ENCODE peak calls at places on chromosomes 4 and X, in ten cellular contexts. E, O, G, V, W, B, H, M, D and F are unnamed samples.

GRCh38 chrX:111181883-111182400 is 86.0 kb downstream of the PAK3 start:
- DNase-seq in E (no peak), O (peak), G (no peak), V (no peak), W (no peak), B (no peak), H (no peak), M (no peak), D (no peak), F (no peak)

GRCh38 chrX:131067846-131068745 is 9.9 kb downstream of the ARHGAP36 start:
- DNase-seq in E (no peak), O (no peak), G (no peak), V (no peak), W (no peak), B (peak), H (no peak), M (no peak), D (no peak), F (no peak)

GRCh38 chr4:154421618-154422017 is 70.0 kb downstream of the DCHS2 start:
- DNase-seq in E (no peak), O (no peak), G (no peak), V (no peak), W (no peak), B (no peak), H (no peak), M (no peak), D (no peak), F (no peak)

GRCh38 chr4:98527528-98527927 is 130.9 kb downstream of the TSPAN5 start:
- DNase-seq in E (no peak), O (no peak), G (no peak), V (no peak), W (no peak), B (no peak), H (no peak), M (no peak), D (no peak), F (no peak)

GRCh38 chr4:6229095-6229494 is 28.7 kb upstream of the JAKMIP1 start:
- DNase-seq in E (no peak), O (no peak), G (no peak), V (peak), W (no peak), B (peak), H (no peak), M (no peak), D (no peak), F (no peak)

GRCh38 chrX:9997524-9997923 is 30.4 kb downstream of the CLDN34 start:
- DNase-seq in E (peak), O (no peak), G (no peak), V (no peak), W (no peak), B (no peak), H (no peak), M (no peak), D (no peak), F (no peak)

GRCh38 chrX:119758682-119759332 is 419 bp downstream of the SOWAHD start:
- DNase-seq in E (peak), O (peak), G (no peak), V (no peak), W (peak), B (peak), H (no peak), M (peak), D (no peak), F (no peak)

GRCh38 chr4:7195546-7196282 is 3.4 kb downstream of the SORCS2 start:
- DNase-seq in E (no peak), O (no peak), G (no peak), V (peak), W (no peak), B (no peak), H (no peak), M (no peak), D (peak), F (no peak)

GRCh38 chrX:44872319-44872816 is 620 bp upstream of the KDM6A start:
- DNase-seq in E (peak), O (peak), G (no peak), V (peak), W (no peak), B (no peak), H (peak), M (peak), D (no peak), F (peak)

GRCh38 chrX:72216973-72217372 is 21.9 kb downstream of the ERCC6L start:
- DNase-seq in E (no peak), O (no peak), G (no peak), V (no peak), W (no peak), B (no peak), H (no peak), M (no peak), D (no peak), F (no peak)

GRCh38 chrX:145715641-145716138 is 101.9 kb upstream of the SLITRK2 start:
- DNase-seq in E (no peak), O (no peak), G (no peak), V (no peak), W (no peak), B (no peak), H (no peak), M (no peak), D (no peak), F (no peak)

GRCh38 chr4:79597266-79597665 is 189.2 kb upstream of the GK2 start:
- DNase-seq in E (no peak), O (no peak), G (peak), V (no peak), W (peak), B (no peak), H (no peak), M (no peak), D (peak), F (no peak)

GRCh38 chrX:15434205-15434604 is 50.0 kb upstream of the VEGFD start:
- DNase-seq in E (no peak), O (no peak), G (no peak), V (no peak), W (no peak), B (no peak), H (no peak), M (no peak), D (no peak), F (no peak)

GRCh38 chr4:151459380-151459779 is 50.4 kb downstream of the FHIP1A start:
- DNase-seq in E (no peak), O (no peak), G (no peak), V (no peak), W (no peak), B (no peak), H (no peak), M (no peak), D (no peak), F (no peak)

GRCh38 chr4:172892300-172892699 is 276.3 kb upstream of the GALNT7 start:
- DNase-seq in E (no peak), O (no peak), G (peak), V (no peak), W (peak), B (no peak), H (no peak), M (no peak), D (no peak), F (no peak)

GRCh38 chr4:127747883-127748282 is 17.7 kb downstream of the SLC25A31 start:
- DNase-seq in E (no peak), O (no peak), G (no peak), V (no peak), W (no peak), B (no peak), H (no peak), M (no peak), D (no peak), F (no peak)